ENCODE peak calls at places on chromosome 11, in eight cellular contexts. J, L, E, U, M, W, D and T are unnamed samples.

GRCh38 chr11:128692750-128693578 is 908 bp upstream of the FLI1 start:
- DNase-seq in L (no peak), U (peak), W (peak), D (no peak), E (peak), J (no peak), M (no peak), T (no peak)

GRCh38 chr11:15199693-15200092 is 85.0 kb downstream of the INSC start:
- DNase-seq in U (peak), E (no peak), W (no peak), M (peak), L (peak), J (no peak), D (no peak), T (peak)

GRCh38 chr11:2517386-2518064 is 72.7 kb downstream of the KCNQ1 start:
- DNase-seq in W (peak), D (no peak), E (no peak), U (no peak), L (no peak), J (peak), M (peak), T (no peak)

GRCh38 chr11:70615036-70615875 is 216.9 kb downstream of the CTTN start:
- DNase-seq in L (no peak), M (no peak), W (no peak), D (no peak), E (no peak), J (no peak), U (no peak), T (no peak)

GRCh38 chr11:12001152-12001551 is 7.3 kb downstream of the DKK3 start:
- DNase-seq in J (no peak), D (no peak), U (no peak), L (no peak), W (no peak), E (no peak), M (no peak), T (no peak)

GRCh38 chr11:93537767-93538261 is 5.4 kb downstream of the SMCO4 start:
- DNase-seq in L (peak), D (no peak), W (no peak), E (no peak), J (no peak), M (no peak), U (peak), T (peak)

GRCh38 chr11:68337399-68337835 is 25.0 kb downstream of the LRP5 start:
- DNase-seq in J (no peak), U (no peak), D (no peak), E (no peak), L (no peak), M (no peak), W (no peak), T (peak)

GRCh38 chr11:102882389-102883024 is 7.7 kb upstream of the MMP12 start:
- DNase-seq in M (no peak), D (no peak), W (no peak), L (peak), E (peak), U (no peak), J (no peak), T (peak)

GRCh38 chr11:69799097-69799496 is 20.1 kb downstream of the FGF3 start:
- DNase-seq in J (no peak), E (no peak), W (no peak), L (no peak), M (no peak), U (no peak), D (no peak), T (no peak)

GRCh38 chr11:129573161-129573560 is 197.5 kb downstream of the BARX2 start:
- DNase-seq in E (no peak), W (no peak), J (no peak), L (no peak), M (no peak), D (no peak), U (no peak), T (no peak)

GRCh38 chr11:133898031-133898769 is 52.9 kb upstream of the SPATA19 start:
- DNase-seq in J (no peak), W (no peak), D (no peak), M (no peak), U (no peak), L (no peak), E (no peak), T (no peak)

GRCh38 chr11:134425816-134426536 is 13.9 kb upstream of the B3GAT1 start:
- DNase-seq in J (no peak), M (no peak), U (no peak), E (no peak), L (no peak), W (no peak), D (no peak), T (no peak)

GRCh38 chr11:13942908-13943505 is 19.5 kb upstream of the SPON1 start:
- DNase-seq in E (peak), M (no peak), D (peak), L (peak), U (peak), J (no peak), W (no peak), T (peak)

GRCh38 chr11:75200531-75200930 is 40.0 kb upstream of the TPBGL start:
- DNase-seq in L (no peak), E (no peak), D (no peak), W (no peak), U (no peak), J (no peak), M (no peak), T (no peak)

GRCh38 chr11:34160791-34161190 is 55.4 kb downstream of the NAT10 start:
- DNase-seq in W (no peak), D (no peak), E (no peak), U (no peak), L (no peak), J (no peak), M (no peak), T (no peak)

GRCh38 chr11:111718436-111719325 is 47.5 kb downstream of the PPP2R1B start:
- DNase-seq in M (no peak), L (peak), J (peak), U (peak), D (no peak), W (peak), E (peak), T (peak)

DNA sequence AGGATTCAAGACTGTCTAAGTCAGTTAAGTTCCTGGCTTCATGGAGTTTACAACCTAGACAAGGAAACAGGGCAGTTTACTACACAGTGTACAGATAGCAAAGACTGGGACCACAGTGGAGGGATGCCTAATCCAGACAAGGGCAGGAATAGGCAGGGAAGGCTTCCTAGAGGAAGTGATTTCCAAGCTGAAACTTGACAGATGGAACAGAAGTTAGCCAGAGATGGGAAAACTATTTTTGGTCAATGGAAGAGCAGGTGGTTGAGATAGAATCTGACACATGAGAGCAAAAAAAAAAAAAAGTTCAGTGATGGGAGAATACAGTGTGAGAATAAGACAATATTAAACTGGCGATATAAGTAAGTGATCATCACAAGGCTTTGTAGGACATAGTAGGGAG is 1.3 kb downstream of the COA4 start:
- DNase-seq in J (no peak), W (no peak), M (no peak), E (no peak), U (no peak), L (no peak), D (peak), T (no peak)
- H3K4me3 ChIP-seq in J (peak), W (peak), M (peak), E (peak), U (peak), L (no peak), D (peak), T (peak)

DNA sequence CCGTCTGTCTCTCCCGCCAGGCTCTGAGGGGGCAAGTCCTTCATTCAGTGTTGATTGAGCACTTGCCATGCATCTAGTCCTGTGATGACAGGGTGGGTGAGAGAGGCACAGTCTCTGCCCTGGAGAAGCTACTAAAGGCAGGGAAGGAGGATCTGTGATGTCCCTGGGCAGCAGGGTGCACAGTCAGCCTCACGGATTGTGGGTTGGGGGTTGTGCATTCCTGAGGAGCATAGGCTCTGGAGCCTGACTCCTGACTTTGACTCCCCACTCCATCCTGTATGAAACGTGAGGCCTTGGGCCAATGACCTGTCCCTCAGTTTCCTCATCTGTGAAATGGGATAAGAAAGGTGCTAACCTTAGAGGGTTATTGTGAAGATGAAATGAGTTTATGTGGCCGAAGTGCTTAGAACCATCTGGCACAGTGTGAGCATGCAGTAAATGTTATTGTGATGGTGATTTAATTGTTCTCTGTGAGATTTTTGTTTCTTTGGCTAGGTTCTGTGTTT is 4.7 kb downstream of the SLC22A8 start:
- DNase-seq in U (no peak), D (no peak), M (no peak), J (no peak), L (no peak), E (no peak), W (no peak), T (no peak)
- H3K4me3 ChIP-seq in U (no peak), D (no peak), M (no peak), J (no peak), L (no peak), E (no peak), W (no peak), T (no peak)

DNA sequence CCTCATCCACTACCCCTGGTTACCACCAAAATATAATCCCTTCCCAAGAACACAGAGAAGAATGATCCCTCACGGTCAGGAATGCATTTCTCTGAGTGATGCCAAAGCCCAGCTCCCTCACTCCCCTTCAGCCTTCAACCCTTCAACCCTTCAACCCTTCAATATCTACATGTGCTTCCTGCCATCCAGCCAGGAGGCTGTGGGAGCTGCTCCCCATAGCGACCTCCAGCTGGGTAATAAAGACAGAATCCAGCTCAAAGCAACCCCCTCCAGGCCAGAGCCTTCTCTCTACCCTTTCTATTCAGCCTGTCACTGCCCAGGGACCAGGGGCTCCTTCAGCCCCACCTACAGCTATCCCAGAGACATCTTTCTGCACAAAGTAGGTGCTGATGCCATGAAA is 2.7 kb downstream of the ARHGAP1 start:
- DNase-seq in J (no peak), U (no peak), W (no peak), L (no peak), E (no peak), D (no peak), M (no peak), T (no peak)
- H3K4me3 ChIP-seq in J (no peak), U (no peak), W (no peak), L (no peak), E (peak), D (no peak), M (peak), T (no peak)

GRCh38 chr11:117444256-117445096 is 116.8 kb downstream of the CEP164 start:
- DNase-seq in U (no peak), W (no peak), E (no peak), L (no peak), D (no peak), J (no peak), M (no peak), T (no peak)
- H3K4me3 ChIP-seq in U (no peak), W (no peak), E (no peak), L (no peak), D (no peak), J (no peak), M (no peak), T (no peak)

DNA sequence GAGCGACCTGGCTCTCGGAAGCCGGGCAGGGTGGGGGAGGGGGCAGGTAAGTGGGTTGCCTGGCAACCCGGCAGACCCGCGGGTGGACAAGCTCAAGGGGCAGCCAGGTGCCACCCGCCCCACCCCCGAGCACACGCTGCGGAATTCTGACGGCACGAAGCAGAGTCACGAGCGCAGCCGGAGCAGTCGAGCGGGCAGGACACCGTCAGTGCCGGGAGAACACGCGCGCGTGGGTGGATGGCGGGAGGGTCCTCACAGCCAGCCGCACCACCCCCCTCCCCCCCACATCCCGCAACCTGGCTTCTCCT is 133.2 kb upstream of the HSD17B12 start:
- DNase-seq in W (no peak), E (no peak), D (no peak), M (no peak), J (no peak), U (no peak), L (no peak), T (no peak)
- H3K4me3 ChIP-seq in W (peak), E (no peak), D (no peak), M (peak), J (no peak), U (no peak), L (no peak), T (peak)

GRCh38 chr11:78855146-78855545 is 280.5 kb upstream of the NARS2 start:
- DNase-seq in U (no peak), E (peak), M (no peak), W (no peak), D (no peak), L (no peak), J (no peak), T (no peak)

GRCh38 chr11:78857688-78858087 is 283.0 kb upstream of the NARS2 start:
- DNase-seq in E (peak), L (peak), W (no peak), D (no peak), U (peak), M (no peak), J (no peak), T (no peak)

DNA sequence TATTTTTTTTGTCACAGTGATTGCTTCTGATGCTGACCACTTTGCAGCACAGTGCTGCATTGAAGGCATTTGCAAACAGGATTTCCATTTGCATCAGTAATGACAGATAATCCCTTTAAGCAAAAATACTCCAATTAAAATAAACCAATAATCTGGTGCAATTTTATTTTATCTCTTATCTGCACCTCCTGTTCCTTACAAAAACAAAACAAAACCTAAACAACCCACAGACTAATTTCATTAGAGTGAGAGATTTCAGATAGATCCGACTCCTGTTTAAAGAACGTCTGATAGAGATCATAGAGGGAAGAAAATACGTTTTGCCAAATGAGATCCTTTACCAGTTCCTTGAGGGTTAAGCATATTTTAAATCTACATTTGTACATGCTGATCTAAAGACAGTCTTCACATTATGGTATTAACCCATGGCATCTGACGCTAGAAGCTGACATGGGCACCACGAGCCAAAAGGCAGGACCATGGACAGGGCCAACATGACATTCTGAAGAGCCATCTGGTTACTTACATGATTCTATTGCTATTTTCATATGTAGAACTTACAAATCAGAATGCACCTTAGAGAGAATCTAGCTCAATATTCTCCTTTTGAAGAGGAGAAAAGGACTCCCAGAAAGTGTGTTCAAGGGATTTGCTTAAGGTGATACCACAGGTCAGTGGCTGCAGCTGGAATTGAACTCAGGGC is 286.2 kb upstream of the NARS2 start:
- DNase-seq in W (no peak), U (peak), D (peak), M (no peak), J (no peak), E (peak), L (peak), T (peak)
- H3K4me3 ChIP-seq in W (no peak), U (no peak), D (no peak), M (no peak), J (no peak), E (no peak), L (no peak), T (no peak)

DNA sequence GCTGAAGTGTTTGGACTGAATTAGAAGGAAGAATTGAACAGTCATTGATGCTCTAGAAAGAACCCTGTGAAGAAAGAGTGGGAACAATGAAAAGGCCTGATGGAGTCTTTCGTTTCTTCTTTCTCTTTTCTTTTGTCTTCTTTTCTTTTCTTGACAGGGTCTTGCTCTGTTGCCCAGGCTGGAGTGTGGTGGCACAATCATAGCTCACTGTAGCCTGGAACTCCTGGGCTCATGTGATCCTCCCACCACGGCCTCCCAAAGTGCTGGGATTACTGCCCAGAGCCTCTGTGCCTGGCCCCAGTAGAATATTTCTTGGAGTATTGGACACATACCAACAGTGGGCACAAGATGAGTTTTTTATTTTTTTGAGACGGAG is 1.1 kb downstream of the FEN1 start:
- DNase-seq in E (no peak), J (no peak), L (no peak), D (no peak), W (no peak), M (no peak), U (no peak), T (no peak)
- H3K4me3 ChIP-seq in E (peak), J (peak), L (no peak), D (peak), W (peak), M (peak), U (peak), T (no peak)